ENCODE peak calls at places on chromosome 16, in eight cellular contexts. O is H9; C is esophagus squamous epithelium; M is CD8-positive, alpha-beta T cell; P is IMR-90; A is tibial nerve; G is upper lobe of right lung; K is adrenal gland. Q is an unnamed sample.

GRCh38 chr16:48164907-48165715 is 9.3 kb upstream of the ABCC12 start:
- DNase-seq in O (peak; percentile 87), A (peak; percentile 68), K (peak; percentile 82), M (peak; percentile 40), C (peak; percentile 12), P (peak; percentile 65), G (peak; percentile 86), Q (peak; percentile 84)

GRCh38 chr16:46911650-46912049 is 27.5 kb downstream of the GPT2 start:
- DNase-seq in K (no peak), P (no peak), C (no peak), O (no peak), A (no peak), M (no peak), G (no peak), Q (no peak)

GRCh38 chr16:23432176-23433128 is 20.5 kb downstream of the COG7 start:
- DNase-seq in M (no peak), C (no peak), K (no peak), G (no peak), O (no peak), P (peak; percentile 37), A (no peak), Q (no peak)

GRCh38 chr16:54204756-54205155 is 81.8 kb downstream of the IRX3 start:
- DNase-seq in P (no peak), G (no peak), M (no peak), O (no peak), A (no peak), K (no peak), C (no peak), Q (no peak)

GRCh38 chr16:27464663-27465482 is 62.9 kb downstream of the IL21R start:
- DNase-seq in K (no peak), A (no peak), M (no peak), O (no peak), C (no peak), P (no peak), G (no peak), Q (no peak)

GRCh38 chr16:75097941-75098897 is 18.4 kb downstream of the LDHD start:
- DNase-seq in A (no peak), C (no peak), K (no peak), O (no peak), G (peak; percentile 70), M (peak; percentile 39), P (no peak), Q (no peak)

GRCh38 chr16:84065536-84066132 is 23.0 kb upstream of the SLC38A8 start:
- DNase-seq in C (no peak), G (peak; percentile 40), O (peak; percentile 54), K (peak; percentile 90), A (peak; percentile 72), M (no peak), P (peak; percentile 62), Q (no peak)

GRCh38 chr16:27450836-27451341 is 48.9 kb downstream of the IL21R start:
- DNase-seq in G (no peak), K (no peak), C (no peak), M (peak; percentile 6), P (no peak), A (no peak), O (no peak), Q (no peak)

GRCh38 chr16:1102921-1103648 is 7.0 kb upstream of the C1QTNF8 start:
- DNase-seq in M (peak; percentile 64), G (peak; percentile 81), A (peak; percentile 31), P (no peak), K (peak; percentile 79), C (no peak), O (peak; percentile 69), Q (no peak)

GRCh38 chr16:53743149-53743566 is 39.2 kb downstream of the FTO start:
- DNase-seq in P (peak; percentile 18), K (no peak), O (peak; percentile 45), M (no peak), G (no peak), C (no peak), A (no peak), Q (no peak)

GRCh38 chr16:67551972-67552371 is 10.4 kb upstream of the CTCF start:
- DNase-seq in P (no peak), A (no peak), K (no peak), O (no peak), G (no peak), C (no peak), M (no peak), Q (no peak)

GRCh38 chr16:48556913-48557351 is 53.0 kb downstream of the N4BP1 start:
- DNase-seq in K (no peak), G (no peak), C (no peak), P (peak; percentile 89), O (no peak), M (no peak), A (no peak), Q (no peak)

GRCh38 chr16:31129568-31130335 is 5.8 kb downstream of the PRSS8 start:
- DNase-seq in C (no peak), M (no peak), P (no peak), K (peak; percentile 69), O (no peak), A (no peak), G (peak; percentile 91), Q (no peak)

GRCh38 chr16:48053346-48053745 is 102.4 kb downstream of the ABCC12 start:
- DNase-seq in O (peak; percentile 70), A (no peak), K (peak; percentile 57), M (no peak), C (no peak), P (peak; percentile 69), G (peak; percentile 70), Q (no peak)

GRCh38 chr16:50653633-50654524 is 27.2 kb downstream of the SNX20 start:
- DNase-seq in K (no peak), A (no peak), G (no peak), M (no peak), O (no peak), P (no peak), C (no peak), Q (no peak)

GRCh38 chr16:69443809-69444611 is 19.6 kb downstream of the CYB5B start:
- DNase-seq in G (no peak), A (peak; percentile 17), P (peak; percentile 47), M (peak; percentile 17), O (no peak), K (peak; percentile 76), C (no peak), Q (no peak)

GRCh38 chr16:55475919-55476318 is 3.1 kb upstream of the MMP2 start:
- DNase-seq in O (no peak), K (no peak), M (no peak), A (peak; percentile 64), G (no peak), C (no peak), P (no peak), Q (no peak)

GRCh38 chr16:29641561-29641960 is 21.5 kb upstream of the SPN start:
- DNase-seq in P (no peak), C (no peak), O (no peak), G (no peak), M (no peak), A (no peak), K (no peak), Q (no peak)

GRCh38 chr16:84119368-84119767 is 2.6 kb upstream of the MBTPS1 start:
- DNase-seq in A (no peak), O (no peak), P (no peak), M (no peak), G (no peak), K (no peak), C (no peak), Q (no peak)

GRCh38 chr16:63217011-63217410 is 1180.8 kb upstream of the CDH8 start:
- DNase-seq in O (no peak), M (no peak), P (no peak), G (no peak), K (no peak), A (no peak), C (no peak), Q (no peak)

GRCh38 chr16:2470603-2471015 is 488 bp upstream of the NTN3 start:
- DNase-seq in K (no peak), G (no peak), C (no peak), O (no peak), A (no peak), M (no peak), P (no peak), Q (no peak)

GRCh38 chr16:46690281-46691178 is 1.1 kb downstream of the ORC6 start:
- DNase-seq in G (no peak), O (no peak), C (no peak), A (no peak), P (peak; percentile 40), K (no peak), M (no peak), Q (no peak)

DNA sequence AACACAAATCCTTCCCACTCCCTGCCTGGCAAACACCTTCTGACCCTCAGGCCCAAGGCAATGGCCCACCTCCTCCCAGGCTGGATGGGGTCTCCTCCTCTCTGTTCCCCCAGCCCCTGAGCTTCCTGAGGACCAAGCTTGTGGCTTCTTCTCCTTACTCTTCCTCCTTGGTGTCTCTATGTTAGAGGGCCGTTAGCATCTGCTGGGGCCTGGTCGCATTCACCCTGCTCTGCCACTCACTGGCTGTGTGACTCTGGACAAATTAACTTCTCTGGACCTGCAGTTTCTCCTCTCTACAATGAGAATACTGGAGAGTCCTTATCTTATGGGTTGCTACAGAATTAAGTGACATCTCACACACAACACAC is 725 bp upstream of the MT2A start:
- DNase-seq in M (no peak), K (no peak), O (no peak), P (no peak), G (no peak), C (no peak), A (no peak), Q (no peak)
- H3K4me1 ChIP-seq in M (peaks cover 37% of the 10 kb centered on the region), K (peaks cover 55% of the 10 kb centered on the region), O (peaks cover 6% of the 10 kb centered on the region), P (peaks cover 30% of the 10 kb centered on the region), G (peaks cover 39% of the 10 kb centered on the region), C (peaks cover 69% of the 10 kb centered on the region), A (no peaks in the 10 kb centered on the region), Q (peaks cover 35% of the 10 kb centered on the region)

DNA sequence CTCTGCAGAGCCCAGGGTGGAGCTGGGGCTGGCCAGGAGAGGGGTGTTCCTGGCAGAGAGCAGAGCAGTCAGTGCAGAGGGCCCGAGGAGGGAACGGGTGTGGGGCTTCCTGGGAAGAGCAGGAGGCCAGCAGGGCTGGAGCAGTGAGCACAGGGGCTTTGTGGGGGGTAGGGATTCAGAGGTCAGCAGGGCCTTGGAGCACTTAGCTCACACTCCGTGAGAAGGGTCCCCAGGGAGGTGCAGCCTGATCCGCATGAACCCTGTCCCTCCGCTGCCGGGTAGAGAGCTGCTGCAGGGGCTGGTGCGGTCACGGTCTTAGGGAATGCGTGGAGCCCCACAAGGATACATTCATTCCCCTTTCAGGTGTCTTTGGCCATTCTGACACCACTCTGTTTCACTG is 113.0 kb upstream of the CIBAR2 start:
- DNase-seq in C (no peak), A (no peak), O (no peak), M (no peak), G (no peak), K (no peak), P (no peak), Q (no peak)
- H3K4me1 ChIP-seq in C (peaks cover 25% of the 10 kb centered on the region), A (no peaks in the 10 kb centered on the region), O (peaks cover 3% of the 10 kb centered on the region), M (no peaks in the 10 kb centered on the region), G (peaks cover 3% of the 10 kb centered on the region), K (peaks cover 42% of the 10 kb centered on the region), P (peaks cover 48% of the 10 kb centered on the region), Q (no peaks in the 10 kb centered on the region)

DNA sequence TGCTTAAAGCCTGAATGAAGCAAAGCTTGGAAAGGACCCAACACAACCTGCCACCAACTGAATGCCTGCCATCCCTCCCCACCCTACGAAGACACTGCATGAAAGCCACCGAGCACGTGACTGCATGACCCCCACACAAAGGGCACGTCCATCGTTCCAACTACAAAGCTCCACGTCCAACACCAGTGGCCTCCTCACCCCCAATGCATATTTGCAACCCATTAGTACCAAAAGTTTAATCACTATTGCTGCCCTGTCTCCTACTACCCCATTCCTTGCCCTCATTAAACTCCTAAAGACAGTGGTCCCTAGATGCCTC is 43.4 kb downstream of the ANKRD11 start:
- DNase-seq in G (no peak), K (no peak), P (no peak), A (no peak), O (no peak), M (no peak), C (no peak), Q (no peak)
- H3K4me1 ChIP-seq in G (peaks cover 75% of the 10 kb centered on the region), K (peaks cover 76% of the 10 kb centered on the region), P (peaks cover 50% of the 10 kb centered on the region), A (no peaks in the 10 kb centered on the region), O (peaks cover 8% of the 10 kb centered on the region), M (peaks cover 99% of the 10 kb centered on the region), C (peaks cover 100% of the 10 kb centered on the region), Q (peaks cover 56% of the 10 kb centered on the region)

GRCh38 chr16:87486282-87486681 is 6.5 kb downstream of the ZCCHC14 start:
- DNase-seq in A (no peak), M (no peak), C (no peak), O (no peak), G (no peak), P (no peak), K (no peak), Q (no peak)
- H3K4me1 ChIP-seq in A (no peaks in the 10 kb centered on the region), M (peaks cover 52% of the 10 kb centered on the region), C (peaks cover 99% of the 10 kb centered on the region), O (no peaks in the 10 kb centered on the region), G (peaks cover 61% of the 10 kb centered on the region), P (peaks cover 21% of the 10 kb centered on the region), K (peaks cover 71% of the 10 kb centered on the region), Q (peaks cover 9% of the 10 kb centered on the region)

Q was measured in ascending aorta.